ENCODE peak calls at places on chromosome 9, in six cellular contexts. F, J, Z, Y, C and K are unnamed samples.
A peak's percentile ranks its signal among the peaks of the same experiment; 100 is the strongest.

GRCh38 chr9:87382902-87383301 is 114.8 kb upstream of the DAPK1 start:
- DNase-seq in Y (no peak), C (no peak), F (peak; percentile 28), J (no peak), Z (no peak), K (no peak)

GRCh38 chr9:126860757-126861466 is 473 bp downstream of the ZBTB34 start:
- DNase-seq in Y (no peak), F (peak; percentile 49), C (no peak), J (peak; percentile 67), Z (peak; percentile 29), K (no peak)

GRCh38 chr9:36855443-36856315 is 178.4 kb downstream of the PAX5 start:
- DNase-seq in F (peak; percentile 43), Y (peak; percentile 41), Z (no peak), J (peak; percentile 76), C (no peak), K (peak; percentile 57)

GRCh38 chr9:11319477-11320060 is 706.8 kb upstream of the PTPRD start:
- DNase-seq in F (peak; percentile 0), Y (no peak), J (no peak), C (no peak), Z (no peak), K (no peak)

GRCh38 chr9:89421595-89421994 is 76.3 kb downstream of the SEMA4D start:
- DNase-seq in Z (no peak), J (no peak), Y (no peak), F (no peak), C (no peak), K (no peak)

GRCh38 chr9:86034863-86035734 is 64.3 kb downstream of the GOLM1 start:
- DNase-seq in Z (peak; percentile 42), Y (peak; percentile 32), C (no peak), J (peak; percentile 75), F (peak; percentile 54), K (peak; percentile 38)

GRCh38 chr9:38062498-38063362 is 6.3 kb downstream of the SHB start:
- DNase-seq in Y (peak; percentile 87), Z (no peak), F (peak; percentile 74), C (no peak), J (no peak), K (no peak)

GRCh38 chr9:4442806-4443205 is 47.5 kb upstream of the SLC1A1 start:
- DNase-seq in J (no peak), Y (no peak), F (no peak), C (no peak), Z (no peak), K (no peak)

GRCh38 chr9:135666534-135667402 is 3.7 kb downstream of the LCN9 start:
- DNase-seq in C (no peak), J (no peak), Y (no peak), Z (no peak), F (no peak), K (no peak)
- TF ChIP-seq POLR2AphosphoS5 in C (no peak), J (no peak), Y (no peak), Z (no peak), F (no peak), K (no peak)

GRCh38 chr9:97982191-97982718 is 886 bp upstream of the ANP32B start:
- DNase-seq in J (no peak), Z (no peak), Y (no peak), C (no peak), F (peak; percentile 60), K (no peak)

GRCh38 chr9:97984188-97985057 is 1.3 kb downstream of the ANP32B start:
- DNase-seq in J (peak; percentile 68), C (peak; percentile 9), F (peak; percentile 90), Z (peak; percentile 54), Y (peak; percentile 26), K (peak; percentile 63)

GRCh38 chr9:97985058-97985861 is 2.1 kb downstream of the ANP32B start:
- DNase-seq in Z (no peak), C (peak; percentile 9), Y (no peak), F (peak; percentile 72), J (peak; percentile 53), K (no peak)

GRCh38 chr9:97982719-97983523 is at the start of gene ANP32B:
- DNase-seq in J (peak; percentile 94), Z (peak; percentile 80), Y (peak; percentile 67), C (peak; percentile 44), F (peak; percentile 97), K (peak; percentile 78)

DNA sequence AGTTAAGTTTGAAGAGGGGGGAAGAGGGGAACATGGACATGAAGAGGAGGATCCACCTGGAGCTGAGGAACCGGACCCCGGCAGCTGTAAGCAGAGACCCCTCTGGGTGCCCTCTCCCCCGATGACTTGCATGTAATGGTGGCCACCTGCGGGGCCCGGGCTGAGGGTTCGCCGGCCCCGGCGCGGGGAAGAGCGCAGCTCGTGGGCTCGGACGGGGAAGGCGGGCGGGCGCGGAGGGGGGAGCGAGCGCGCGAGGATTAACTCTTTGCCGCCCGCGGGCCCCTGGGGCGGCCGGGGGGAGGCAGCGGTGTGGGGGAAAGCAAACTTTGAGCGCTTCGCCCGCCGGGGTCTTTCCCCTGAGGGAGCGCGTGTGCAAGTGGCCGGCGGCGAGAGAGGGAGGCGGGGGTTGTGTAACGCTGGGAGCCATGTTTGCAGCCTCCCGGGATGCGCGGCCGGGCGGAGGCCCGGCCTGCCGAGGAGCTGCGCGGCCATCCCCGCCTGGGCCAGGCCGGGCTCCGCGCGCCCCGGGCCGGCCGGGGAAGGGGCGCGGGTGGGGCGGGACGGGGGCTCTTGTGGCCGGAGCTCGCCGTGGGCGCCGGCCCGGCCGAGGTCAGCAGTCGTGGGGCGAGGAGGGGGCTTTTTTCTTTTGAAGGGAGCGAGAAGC is 515 bp downstream of the ANP32B start:
- DNase-seq in F (peak; percentile 71), C (no peak), J (peak; percentile 62), Z (peak; percentile 37), Y (no peak), K (peak; percentile 42)
- TF ChIP-seq POLR2A in F (peak; percentile 46), C (peak; percentile 65), J (no peak), Z (peak; percentile 34), Y (no peak), K (peak; percentile 23)

DNA sequence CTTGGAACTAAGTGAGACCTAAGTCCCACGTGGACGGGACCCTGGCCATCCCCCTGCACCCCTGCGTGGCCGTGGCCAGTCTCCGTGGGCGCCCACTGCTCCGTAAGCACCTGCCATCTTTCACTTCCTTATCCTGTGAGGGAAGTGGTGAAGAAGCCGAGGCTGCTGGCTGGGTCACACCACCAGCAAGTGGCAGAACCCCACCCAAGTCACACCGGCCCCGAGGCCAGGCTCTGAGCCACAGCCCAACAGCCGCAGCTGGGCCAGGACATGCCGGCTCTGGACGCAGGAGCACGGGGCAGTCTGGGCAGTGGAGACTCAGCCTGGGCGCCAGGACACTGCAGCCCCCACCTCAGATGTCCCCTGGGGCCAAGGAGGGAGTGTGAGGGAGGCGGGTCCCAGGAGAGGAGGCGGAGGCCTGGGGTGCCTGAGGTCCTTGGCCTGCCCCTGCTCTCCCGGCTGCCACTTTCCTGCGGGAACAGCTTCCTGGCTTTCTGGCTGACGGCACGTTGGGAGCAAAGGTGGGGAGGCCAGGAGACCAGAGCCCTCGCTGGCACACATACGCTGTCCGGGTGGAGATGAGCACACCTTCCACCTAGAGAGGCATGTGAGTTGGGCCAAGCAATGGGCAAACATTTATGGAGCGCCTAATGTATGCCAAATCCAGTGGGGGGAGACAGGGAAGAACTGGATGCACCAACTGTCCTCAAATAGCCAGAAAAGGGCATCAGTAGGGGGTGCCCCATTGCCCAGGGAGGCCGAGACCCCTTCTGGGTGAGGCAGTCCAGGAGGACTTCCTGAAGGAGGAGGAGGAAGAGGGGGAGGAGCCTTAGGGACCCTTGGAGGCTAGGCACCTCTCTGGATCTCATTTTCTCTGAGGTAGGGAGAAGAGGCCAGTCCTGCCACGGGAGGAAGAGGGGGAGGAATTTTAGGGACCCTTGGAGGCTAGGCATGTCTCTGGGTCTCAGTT is 43.9 kb upstream of the EGFL7 start:
- DNase-seq in Y (no peak), C (no peak), Z (peak; percentile 77), F (no peak), J (no peak), K (no peak)
- TF ChIP-seq TAF1 in Y (no peak), C (no peak), Z (no peak), F (no peak), J (no peak), K (no peak)

GRCh38 chr9:27572566-27572917 is 739 bp downstream of the C9orf72 start:
- DNase-seq in Z (no peak), C (no peak), F (peak; percentile 32), Y (peak; percentile 30), J (no peak), K (no peak)
- TF ChIP-seq POLR2AphosphoS5 in Z (no peak), C (no peak), F (no peak), Y (no peak), J (peak; percentile 70), K (no peak)

DNA sequence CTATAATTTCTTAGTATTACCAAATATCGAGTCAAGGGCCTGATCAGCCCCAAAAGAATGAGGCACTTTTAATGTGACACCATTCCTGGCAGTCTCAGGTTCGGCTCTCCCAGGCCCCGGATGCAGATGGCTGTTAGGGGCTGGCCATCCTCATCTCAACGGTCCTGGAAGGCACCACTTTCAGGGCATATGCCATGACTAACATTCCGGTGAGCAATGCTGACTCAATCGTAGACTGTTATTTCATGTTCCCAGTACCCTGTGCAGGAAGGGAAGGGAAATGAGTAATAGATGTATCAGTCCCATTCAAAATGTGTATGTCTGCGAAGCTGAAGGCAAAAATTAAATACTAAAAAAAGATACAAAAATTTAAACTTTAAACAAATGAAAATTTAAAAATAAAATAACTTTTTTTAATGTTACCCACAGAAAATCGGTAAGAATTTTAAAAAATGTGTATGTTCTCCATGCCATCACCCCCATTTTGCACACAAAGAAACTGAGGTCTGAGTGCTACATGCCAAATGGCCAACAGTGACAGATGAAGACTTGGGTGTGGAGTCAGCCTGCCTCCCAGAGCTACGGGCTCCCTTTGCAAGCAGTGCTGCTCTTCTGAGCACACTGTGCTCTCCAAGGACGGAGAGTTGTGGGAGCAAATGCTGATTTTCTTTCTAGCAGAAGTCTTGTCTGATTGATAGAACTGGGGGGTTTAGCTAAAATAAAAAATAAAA is 79.0 kb downstream of the GLDC start:
- DNase-seq in Y (no peak), J (no peak), F (peak; percentile 11), Z (no peak), C (no peak), K (no peak)
- TF ChIP-seq POLR2A in Y (no peak), J (no peak), F (no peak), Z (no peak), C (no peak), K (no peak)